ENCODE peak calls at places on chromosomes 1 and 21, in five cellular contexts. One of them, this sample, is unnamed.

GRCh38 chr21:41479686-41480085 is 28.3 kb downstream of the TMPRSS2 start:
- DNase-seq in stomach: no peak
- DNase-seq in endothelial cell of umbilical vein: no peak
- DNase-seq in vagina: no peak
- DNase-seq in transverse colon: no peak
- DNase-seq in this sample: no peak

GRCh38 chr1:228459091-228459993 is 27.8 kb upstream of the RNF187 start:
- DNase-seq in stomach: peak; percentile 41
- DNase-seq in endothelial cell of umbilical vein: peak; percentile 66
- DNase-seq in vagina: no peak
- DNase-seq in transverse colon: peak; percentile 58
- DNase-seq in this sample: no peak

GRCh38 chr1:198641506-198641905 is 2.7 kb downstream of the PTPRC start:
- DNase-seq in stomach: no peak
- DNase-seq in endothelial cell of umbilical vein: peak; percentile 38
- DNase-seq in vagina: no peak
- DNase-seq in transverse colon: no peak
- DNase-seq in this sample: no peak

GRCh38 chr21:33734326-33734725 is 92.0 kb downstream of the ITSN1 start:
- DNase-seq in stomach: no peak
- DNase-seq in endothelial cell of umbilical vein: no peak
- DNase-seq in vagina: no peak
- DNase-seq in transverse colon: no peak
- DNase-seq in this sample: no peak

GRCh38 chr1:54781023-54781723 is 16.9 kb upstream of the PARS2 start:
- DNase-seq in stomach: no peak
- DNase-seq in endothelial cell of umbilical vein: no peak
- DNase-seq in vagina: no peak
- DNase-seq in transverse colon: no peak
- DNase-seq in this sample: no peak

GRCh38 chr1:207397525-207397926 is 56.6 kb upstream of the CR2 start:
- DNase-seq in stomach: no peak
- DNase-seq in endothelial cell of umbilical vein: no peak
- DNase-seq in vagina: no peak
- DNase-seq in transverse colon: no peak
- DNase-seq in this sample: no peak

GRCh38 chr21:29638138-29638537 is 301.7 kb downstream of the GRIK1 start:
- DNase-seq in stomach: no peak
- DNase-seq in endothelial cell of umbilical vein: no peak
- DNase-seq in vagina: no peak
- DNase-seq in transverse colon: no peak
- DNase-seq in this sample: no peak

GRCh38 chr1:241156231-241156965 is 200.6 kb downstream of the RGS7 start:
- DNase-seq in stomach: peak; percentile 39
- DNase-seq in endothelial cell of umbilical vein: peak; percentile 28
- DNase-seq in vagina: no peak
- DNase-seq in transverse colon: peak; percentile 64
- DNase-seq in this sample: no peak

GRCh38 chr1:16905856-16906702 is 10.3 kb downstream of the RNU1-2 start:
- DNase-seq in stomach: no peak
- DNase-seq in endothelial cell of umbilical vein: no peak
- DNase-seq in vagina: peak; percentile 86
- DNase-seq in transverse colon: no peak
- DNase-seq in this sample: no peak

GRCh38 chr1:21818661-21819060 is 6.6 kb downstream of the LDLRAD2 start:
- DNase-seq in stomach: peak; percentile 60
- DNase-seq in endothelial cell of umbilical vein: no peak
- DNase-seq in vagina: no peak
- DNase-seq in transverse colon: peak; percentile 67
- DNase-seq in this sample: no peak

GRCh38 chr1:28115267-28115666 is 26.9 kb upstream of the EYA3 start:
- DNase-seq in stomach: no peak
- DNase-seq in endothelial cell of umbilical vein: no peak
- DNase-seq in vagina: no peak
- DNase-seq in transverse colon: peak; percentile 17
- DNase-seq in this sample: no peak

GRCh38 chr1:247642742-247643141 is 36.8 kb downstream of the OR13G1 start:
- DNase-seq in stomach: no peak
- DNase-seq in endothelial cell of umbilical vein: no peak
- DNase-seq in vagina: no peak
- DNase-seq in transverse colon: no peak
- DNase-seq in this sample: no peak

GRCh38 chr21:17607684-17608083 is 5.0 kb downstream of the BTG3 start:
- DNase-seq in stomach: no peak
- DNase-seq in endothelial cell of umbilical vein: peak; percentile 22
- DNase-seq in vagina: no peak
- DNase-seq in transverse colon: no peak
- DNase-seq in this sample: no peak

GRCh38 chr1:108200627-108201106 is 524 bp upstream of the SLC25A24 start:
- DNase-seq in stomach: peak; percentile 38
- DNase-seq in endothelial cell of umbilical vein: peak; percentile 66
- DNase-seq in vagina: no peak
- DNase-seq in transverse colon: peak; percentile 50
- DNase-seq in this sample: no peak

GRCh38 chr1:238488406-238488805 is 597.7 kb upstream of the ZP4 start:
- DNase-seq in stomach: no peak
- DNase-seq in endothelial cell of umbilical vein: no peak
- DNase-seq in vagina: no peak
- DNase-seq in transverse colon: no peak
- DNase-seq in this sample: no peak

GRCh38 chr1:183652107-183652506 is 1.0 kb downstream of the APOBEC4 start:
- DNase-seq in stomach: no peak
- DNase-seq in endothelial cell of umbilical vein: no peak
- DNase-seq in vagina: no peak
- DNase-seq in transverse colon: no peak
- DNase-seq in this sample: no peak

GRCh38 chr1:162755306-162755705 is 35.2 kb upstream of the HSD17B7 start:
- DNase-seq in stomach: no peak
- DNase-seq in endothelial cell of umbilical vein: no peak
- DNase-seq in vagina: no peak
- DNase-seq in transverse colon: no peak
- DNase-seq in this sample: no peak

GRCh38 chr1:78540056-78540455 is 49.3 kb downstream of the PTGFR start:
- DNase-seq in stomach: no peak
- DNase-seq in endothelial cell of umbilical vein: no peak
- DNase-seq in vagina: no peak
- DNase-seq in transverse colon: no peak
- DNase-seq in this sample: no peak

GRCh38 chr1:119101563-119101962 is 38.9 kb downstream of the WARS2 start:
- DNase-seq in stomach: no peak
- DNase-seq in endothelial cell of umbilical vein: no peak
- DNase-seq in vagina: no peak
- DNase-seq in transverse colon: no peak
- DNase-seq in this sample: no peak

GRCh38 chr1:54377040-54377691 is 29.0 kb downstream of the SSBP3 start:
- DNase-seq in stomach: peak; percentile 61
- DNase-seq in endothelial cell of umbilical vein: no peak
- DNase-seq in vagina: no peak
- DNase-seq in transverse colon: no peak
- DNase-seq in this sample: no peak

GRCh38 chr1:112707217-112708001 is 482 bp upstream of the RHOC start:
- DNase-seq in stomach: peak; percentile 89
- DNase-seq in endothelial cell of umbilical vein: peak; percentile 88
- DNase-seq in vagina: no peak
- DNase-seq in transverse colon: peak; percentile 92
- DNase-seq in this sample: peak; percentile 97

GRCh38 chr1:103266036-103266435 is 157.7 kb upstream of the COL11A1 start:
- DNase-seq in stomach: no peak
- DNase-seq in endothelial cell of umbilical vein: no peak
- DNase-seq in vagina: no peak
- DNase-seq in transverse colon: no peak
- DNase-seq in this sample: no peak

GRCh38 chr1:11913291-11913690 is 12.9 kb downstream of the KIAA2013 start:
- DNase-seq in stomach: no peak
- DNase-seq in endothelial cell of umbilical vein: no peak
- DNase-seq in vagina: no peak
- DNase-seq in transverse colon: no peak
- DNase-seq in this sample: no peak

GRCh38 chr1:119047040-119047438 is 58.9 kb upstream of the TBX15 start:
- DNase-seq in stomach: no peak
- DNase-seq in endothelial cell of umbilical vein: no peak
- DNase-seq in vagina: no peak
- DNase-seq in transverse colon: no peak
- DNase-seq in this sample: no peak

GRCh38 chr1:150152772-150153461 is 3.2 kb downstream of the PLEKHO1 start:
- DNase-seq in stomach: no peak
- DNase-seq in endothelial cell of umbilical vein: peak; percentile 71
- DNase-seq in vagina: peak; percentile 67
- DNase-seq in transverse colon: no peak
- DNase-seq in this sample: no peak

GRCh38 chr1:182330303-182330702 is 61.3 kb downstream of the GLUL start:
- DNase-seq in stomach: peak; percentile 40
- DNase-seq in endothelial cell of umbilical vein: no peak
- DNase-seq in vagina: no peak
- DNase-seq in transverse colon: peak; percentile 29
- DNase-seq in this sample: no peak

GRCh38 chr1:66275083-66275482 is 258.9 kb upstream of the SGIP1 start:
- DNase-seq in stomach: no peak
- DNase-seq in endothelial cell of umbilical vein: no peak
- DNase-seq in vagina: no peak
- DNase-seq in transverse colon: no peak
- DNase-seq in this sample: no peak

GRCh38 chr21:40863839-40864238 is 16.9 kb upstream of the DSCAM start:
- DNase-seq in stomach: no peak
- DNase-seq in endothelial cell of umbilical vein: no peak
- DNase-seq in vagina: no peak
- DNase-seq in transverse colon: no peak
- DNase-seq in this sample: no peak

GRCh38 chr1:65002508-65003315 is 36.4 kb upstream of the JAK1 start:
- DNase-seq in stomach: peak; percentile 77
- DNase-seq in endothelial cell of umbilical vein: peak; percentile 82
- DNase-seq in vagina: peak; percentile 92
- DNase-seq in transverse colon: peak; percentile 78
- DNase-seq in this sample: peak; percentile 98
- TF ChIP-seq POLR2AphosphoS5 in stomach: peak; percentile 64
- TF ChIP-seq POLR2AphosphoS5 in endothelial cell of umbilical vein: peak; percentile 53
- TF ChIP-seq POLR2AphosphoS5 in vagina: peak; percentile 89
- TF ChIP-seq POLR2AphosphoS5 in transverse colon: no peak
- TF ChIP-seq POLR2AphosphoS5 in this sample: peak; percentile 77

DNA sequence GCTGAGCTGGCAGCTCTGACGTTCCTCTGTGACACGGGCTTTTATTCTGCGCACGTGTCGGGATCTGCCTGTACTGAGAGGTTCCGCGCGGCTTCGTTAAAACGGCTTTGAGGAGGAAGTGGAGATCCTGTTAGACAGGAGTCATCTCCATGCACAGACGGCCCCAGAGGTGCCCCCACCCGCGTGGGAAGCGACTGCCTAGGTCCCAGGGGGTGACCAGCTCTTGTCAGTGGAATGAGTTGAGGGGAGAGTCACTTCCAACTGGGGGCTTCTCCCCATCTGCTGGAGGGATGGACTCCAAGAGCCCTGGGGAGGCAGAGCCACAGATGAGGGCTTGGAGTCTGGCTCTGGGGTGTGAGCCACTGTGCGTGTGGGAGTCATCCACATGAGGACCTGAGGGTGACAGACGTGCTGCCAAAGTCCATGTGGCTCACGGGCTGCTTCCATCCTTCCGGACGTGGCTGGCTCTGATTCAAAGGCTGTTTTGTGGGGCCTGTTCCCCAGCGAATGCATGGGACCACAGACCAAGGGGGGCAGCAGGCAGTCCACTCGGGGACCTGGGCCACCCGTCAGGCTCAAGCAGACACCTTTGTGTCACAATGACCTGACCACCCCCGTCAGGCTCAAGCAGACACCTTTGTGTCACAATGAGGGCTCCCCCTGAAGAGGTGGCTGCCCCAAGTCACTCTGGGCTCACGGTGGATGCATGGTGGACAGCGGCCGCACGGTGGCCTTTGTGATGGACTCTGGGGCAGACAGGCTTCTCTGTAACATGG is 26.8 kb downstream of the PTTG1IP start:
- DNase-seq in stomach: peak; percentile 60
- DNase-seq in endothelial cell of umbilical vein: no peak
- DNase-seq in vagina: no peak
- DNase-seq in transverse colon: peak; percentile 61
- DNase-seq in this sample: peak; percentile 94
- TF ChIP-seq POLR2AphosphoS5 in stomach: no peak
- TF ChIP-seq POLR2AphosphoS5 in endothelial cell of umbilical vein: no peak
- TF ChIP-seq POLR2AphosphoS5 in vagina: no peak
- TF ChIP-seq POLR2AphosphoS5 in transverse colon: no peak
- TF ChIP-seq POLR2AphosphoS5 in this sample: peak; percentile 4

GRCh38 chr21:28336299-28336698 is 656.4 kb downstream of the LTN1 start:
- DNase-seq in stomach: peak; percentile 26
- DNase-seq in endothelial cell of umbilical vein: peak; percentile 78
- DNase-seq in vagina: no peak
- DNase-seq in transverse colon: no peak
- DNase-seq in this sample: no peak
- TF ChIP-seq POLR2AphosphoS5 in stomach: no peak
- TF ChIP-seq POLR2AphosphoS5 in endothelial cell of umbilical vein: no peak
- TF ChIP-seq POLR2AphosphoS5 in vagina: no peak
- TF ChIP-seq POLR2AphosphoS5 in transverse colon: no peak
- TF ChIP-seq POLR2AphosphoS5 in this sample: no peak

DNA sequence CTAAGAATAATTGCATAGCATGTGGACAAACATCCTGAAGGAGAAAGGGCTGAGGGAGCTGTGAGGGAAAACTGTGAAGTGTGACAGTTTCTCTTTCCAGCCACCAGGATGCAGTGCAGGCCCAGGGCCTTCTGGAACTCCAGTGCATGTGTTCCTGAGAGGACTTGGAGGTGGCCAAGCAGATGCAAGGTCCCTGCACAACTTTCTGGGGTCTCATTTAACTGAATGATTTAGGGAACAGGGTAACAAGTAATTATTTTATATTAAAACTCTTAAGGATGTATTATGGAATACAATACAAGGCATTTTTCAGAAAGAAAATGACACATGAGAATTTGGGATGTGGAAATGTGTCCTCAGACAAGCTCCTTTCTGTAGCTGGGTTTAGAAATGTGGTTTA is 61.2 kb upstream of the MCOLN3 start:
- DNase-seq in stomach: peak; percentile 67
- DNase-seq in endothelial cell of umbilical vein: peak; percentile 71
- DNase-seq in vagina: no peak
- DNase-seq in transverse colon: peak; percentile 65
- DNase-seq in this sample: no peak
- TF ChIP-seq POLR2AphosphoS5 in stomach: no peak
- TF ChIP-seq POLR2AphosphoS5 in endothelial cell of umbilical vein: no peak
- TF ChIP-seq POLR2AphosphoS5 in vagina: no peak
- TF ChIP-seq POLR2AphosphoS5 in transverse colon: no peak
- TF ChIP-seq POLR2AphosphoS5 in this sample: peak; percentile 13

DNA sequence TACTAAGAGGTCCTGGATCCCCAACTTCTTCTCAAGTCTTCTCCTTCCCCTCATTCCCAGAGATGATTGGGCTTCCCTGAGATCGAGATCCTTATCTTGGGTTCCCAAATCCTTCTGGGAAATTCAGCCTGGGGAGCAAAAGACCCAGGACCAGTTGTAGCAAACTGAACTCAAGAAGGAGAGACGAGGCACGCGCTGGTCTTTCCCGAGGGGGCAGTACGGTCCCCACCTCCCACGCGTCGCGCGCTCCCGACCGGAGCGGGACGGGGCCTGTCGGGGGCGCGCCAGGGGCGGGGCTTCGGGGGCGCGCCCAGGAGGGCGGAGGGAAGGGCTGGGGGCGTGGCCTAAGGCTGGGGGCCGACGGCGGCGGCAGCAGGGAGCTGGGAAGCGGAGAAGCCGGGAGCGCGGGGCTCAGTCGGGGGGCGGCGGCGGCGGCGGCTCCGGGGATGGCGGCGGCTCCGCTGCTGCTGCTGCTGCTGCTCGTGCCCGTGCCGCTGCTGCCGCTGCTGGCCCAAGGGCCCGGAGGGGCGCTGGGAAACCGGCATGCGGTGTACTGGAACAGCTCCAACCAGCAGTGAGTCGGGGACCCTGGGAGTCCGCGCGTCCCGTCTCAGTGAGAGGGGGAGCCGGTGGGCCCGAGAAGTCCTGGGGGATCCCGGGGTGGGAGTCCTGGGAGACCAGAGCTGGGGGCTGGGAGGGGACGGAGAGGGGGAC is at the start of gene EFNA3:
- DNase-seq in stomach: peak; percentile 75
- DNase-seq in endothelial cell of umbilical vein: peak; percentile 65
- DNase-seq in vagina: no peak
- DNase-seq in transverse colon: peak; percentile 88
- DNase-seq in this sample: no peak
- TF ChIP-seq POLR2AphosphoS5 in stomach: no peak
- TF ChIP-seq POLR2AphosphoS5 in endothelial cell of umbilical vein: no peak
- TF ChIP-seq POLR2AphosphoS5 in vagina: no peak
- TF ChIP-seq POLR2AphosphoS5 in transverse colon: no peak
- TF ChIP-seq POLR2AphosphoS5 in this sample: no peak